ENCODE peak calls at places on chromosomes 11 and 22, in eight cellular contexts. One of them, this sample, is unnamed.

GRCh38 chr11:10412266-10412665 is 42.8 kb upstream of the AMPD3 start:
- DNase-seq in testis: no peak
- DNase-seq in D721Med: no peak
- DNase-seq in transverse colon: no peak
- DNase-seq in A549: no peak
- DNase-seq in endothelial cell: no peak
- DNase-seq in CD8-positive, alpha-beta T cell: no peak
- DNase-seq in HCT116: no peak
- DNase-seq in this sample: no peak

GRCh38 chr11:428295-428694 is 13.5 kb upstream of the SIGIRR start:
- DNase-seq in testis: no peak
- DNase-seq in D721Med: no peak
- DNase-seq in transverse colon: no peak
- DNase-seq in A549: no peak
- DNase-seq in endothelial cell: no peak
- DNase-seq in CD8-positive, alpha-beta T cell: no peak
- DNase-seq in HCT116: no peak
- DNase-seq in this sample: no peak

GRCh38 chr11:2267871-2268825 is 2.2 kb downstream of the ASCL2 start:
- DNase-seq in testis: peak
- DNase-seq in D721Med: no peak
- DNase-seq in transverse colon: no peak
- DNase-seq in A549: no peak
- DNase-seq in endothelial cell: no peak
- DNase-seq in CD8-positive, alpha-beta T cell: no peak
- DNase-seq in HCT116: no peak
- DNase-seq in this sample: no peak

GRCh38 chr11:59787816-59788215 is 22.8 kb downstream of the MRPL16 start:
- DNase-seq in testis: no peak
- DNase-seq in D721Med: no peak
- DNase-seq in transverse colon: no peak
- DNase-seq in A549: no peak
- DNase-seq in endothelial cell: peak
- DNase-seq in CD8-positive, alpha-beta T cell: no peak
- DNase-seq in HCT116: no peak
- DNase-seq in this sample: no peak

GRCh38 chr11:1162153-1162497 is 4.4 kb downstream of the MUC5AC start:
- DNase-seq in testis: no peak
- DNase-seq in D721Med: no peak
- DNase-seq in transverse colon: no peak
- DNase-seq in A549: no peak
- DNase-seq in endothelial cell: no peak
- DNase-seq in CD8-positive, alpha-beta T cell: no peak
- DNase-seq in HCT116: no peak
- DNase-seq in this sample: no peak

GRCh38 chr11:64044730-64045386 is 9.1 kb downstream of the FLRT1 start:
- DNase-seq in testis: no peak
- DNase-seq in D721Med: no peak
- DNase-seq in transverse colon: no peak
- DNase-seq in A549: no peak
- DNase-seq in endothelial cell: no peak
- DNase-seq in CD8-positive, alpha-beta T cell: no peak
- DNase-seq in HCT116: no peak
- DNase-seq in this sample: no peak

GRCh38 chr11:79060081-79060480 is 380.7 kb downstream of the TENM4 start:
- DNase-seq in testis: no peak
- DNase-seq in D721Med: no peak
- DNase-seq in transverse colon: no peak
- DNase-seq in A549: no peak
- DNase-seq in endothelial cell: no peak
- DNase-seq in CD8-positive, alpha-beta T cell: no peak
- DNase-seq in HCT116: no peak
- DNase-seq in this sample: no peak

GRCh38 chr11:71543866-71544265 is 4.4 kb upstream of the KRTAP5-9 start:
- DNase-seq in testis: no peak
- DNase-seq in D721Med: no peak
- DNase-seq in transverse colon: no peak
- DNase-seq in A549: no peak
- DNase-seq in endothelial cell: no peak
- DNase-seq in CD8-positive, alpha-beta T cell: no peak
- DNase-seq in HCT116: no peak
- DNase-seq in this sample: no peak

GRCh38 chr22:47807506-47807905 is 1045.1 kb downstream of the TBC1D22A start:
- DNase-seq in testis: no peak
- DNase-seq in D721Med: no peak
- DNase-seq in transverse colon: no peak
- DNase-seq in A549: no peak
- DNase-seq in endothelial cell: no peak
- DNase-seq in CD8-positive, alpha-beta T cell: no peak
- DNase-seq in HCT116: no peak
- DNase-seq in this sample: no peak

GRCh38 chr11:113773092-113773415 is 438 bp downstream of the ZW10 start:
- DNase-seq in testis: peak
- DNase-seq in D721Med: no peak
- DNase-seq in transverse colon: peak
- DNase-seq in A549: no peak
- DNase-seq in endothelial cell: peak
- DNase-seq in CD8-positive, alpha-beta T cell: no peak
- DNase-seq in HCT116: no peak
- DNase-seq in this sample: no peak

GRCh38 chr11:60864856-60865513 is 2.4 kb upstream of the ZP1 start:
- DNase-seq in testis: peak
- DNase-seq in D721Med: no peak
- DNase-seq in transverse colon: no peak
- DNase-seq in A549: no peak
- DNase-seq in endothelial cell: no peak
- DNase-seq in CD8-positive, alpha-beta T cell: no peak
- DNase-seq in HCT116: no peak
- DNase-seq in this sample: no peak

GRCh38 chr11:60867871-60868681 is 734 bp downstream of the ZP1 start:
- DNase-seq in testis: peak
- DNase-seq in D721Med: no peak
- DNase-seq in transverse colon: no peak
- DNase-seq in A549: no peak
- DNase-seq in endothelial cell: no peak
- DNase-seq in CD8-positive, alpha-beta T cell: no peak
- DNase-seq in HCT116: no peak
- DNase-seq in this sample: no peak

GRCh38 chr11:60868682-60869450 is 1.5 kb downstream of the ZP1 start:
- DNase-seq in testis: peak
- DNase-seq in D721Med: no peak
- DNase-seq in transverse colon: no peak
- DNase-seq in A549: no peak
- DNase-seq in endothelial cell: no peak
- DNase-seq in CD8-positive, alpha-beta T cell: no peak
- DNase-seq in HCT116: no peak
- DNase-seq in this sample: no peak

GRCh38 chr11:60869451-60869825 is 2.1 kb downstream of the ZP1 start:
- DNase-seq in testis: peak
- DNase-seq in D721Med: no peak
- DNase-seq in transverse colon: no peak
- DNase-seq in A549: no peak
- DNase-seq in endothelial cell: no peak
- DNase-seq in CD8-positive, alpha-beta T cell: no peak
- DNase-seq in HCT116: no peak
- DNase-seq in this sample: no peak

DNA sequence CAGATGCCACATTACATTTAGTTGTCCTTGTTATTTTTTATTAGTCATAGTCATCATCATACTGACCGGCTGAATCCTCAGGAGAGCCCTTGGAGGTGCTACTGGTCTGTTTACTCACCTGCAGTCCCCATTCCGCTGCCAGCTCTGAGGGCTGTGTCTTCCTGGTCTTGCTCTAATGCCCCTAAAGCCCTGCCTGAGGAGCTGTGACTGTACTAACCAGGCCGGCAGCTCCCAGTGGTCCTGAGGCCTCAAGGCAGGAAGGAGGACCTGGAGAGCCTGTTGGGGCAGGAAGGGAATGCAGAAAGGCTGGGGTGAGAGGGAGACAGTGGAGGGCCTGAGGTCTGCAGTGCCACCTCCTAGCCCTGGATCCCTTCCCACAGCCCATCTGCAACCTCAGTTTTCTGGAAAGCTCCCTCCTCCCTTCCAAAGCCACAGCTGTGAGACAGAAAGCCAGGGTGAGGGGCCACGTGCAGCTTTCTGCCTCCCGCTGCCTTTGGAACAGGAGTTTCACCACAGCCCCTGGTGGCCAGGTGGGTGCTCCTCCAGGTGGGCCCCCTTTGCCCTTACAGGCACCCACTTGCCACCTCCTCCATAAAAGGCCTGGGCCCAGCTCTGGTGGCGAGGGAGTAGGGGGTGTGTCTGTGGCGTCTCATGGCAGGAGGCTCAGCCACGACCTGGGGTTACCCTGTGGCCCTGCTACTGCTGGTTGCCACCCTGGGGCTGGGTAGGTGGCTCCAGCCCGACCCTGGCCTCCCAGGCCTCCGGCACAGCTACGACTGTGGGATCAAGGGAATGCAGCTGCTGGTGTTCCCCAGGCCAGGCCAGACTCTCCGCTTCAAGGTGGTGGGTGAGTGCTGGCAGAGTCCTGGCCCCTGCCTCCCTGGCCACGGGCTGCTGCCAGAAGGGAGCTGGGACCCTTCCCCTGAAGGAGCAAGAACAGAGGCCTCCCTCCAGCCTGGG is at the start of gene ZP1:
- DNase-seq in testis: no peak
- DNase-seq in D721Med: no peak
- DNase-seq in transverse colon: no peak
- DNase-seq in A549: no peak
- DNase-seq in endothelial cell: no peak
- DNase-seq in CD8-positive, alpha-beta T cell: no peak
- DNase-seq in HCT116: no peak
- DNase-seq in this sample: no peak
- TF ChIP-seq CTCF in testis: no peak
- TF ChIP-seq CTCF in D721Med: no peak
- TF ChIP-seq CTCF in transverse colon: no peak
- TF ChIP-seq CTCF in A549: no peak
- TF ChIP-seq CTCF in endothelial cell: no peak
- TF ChIP-seq CTCF in CD8-positive, alpha-beta T cell: no peak
- TF ChIP-seq CTCF in HCT116: no peak
- TF ChIP-seq CTCF in this sample: no peak

DNA sequence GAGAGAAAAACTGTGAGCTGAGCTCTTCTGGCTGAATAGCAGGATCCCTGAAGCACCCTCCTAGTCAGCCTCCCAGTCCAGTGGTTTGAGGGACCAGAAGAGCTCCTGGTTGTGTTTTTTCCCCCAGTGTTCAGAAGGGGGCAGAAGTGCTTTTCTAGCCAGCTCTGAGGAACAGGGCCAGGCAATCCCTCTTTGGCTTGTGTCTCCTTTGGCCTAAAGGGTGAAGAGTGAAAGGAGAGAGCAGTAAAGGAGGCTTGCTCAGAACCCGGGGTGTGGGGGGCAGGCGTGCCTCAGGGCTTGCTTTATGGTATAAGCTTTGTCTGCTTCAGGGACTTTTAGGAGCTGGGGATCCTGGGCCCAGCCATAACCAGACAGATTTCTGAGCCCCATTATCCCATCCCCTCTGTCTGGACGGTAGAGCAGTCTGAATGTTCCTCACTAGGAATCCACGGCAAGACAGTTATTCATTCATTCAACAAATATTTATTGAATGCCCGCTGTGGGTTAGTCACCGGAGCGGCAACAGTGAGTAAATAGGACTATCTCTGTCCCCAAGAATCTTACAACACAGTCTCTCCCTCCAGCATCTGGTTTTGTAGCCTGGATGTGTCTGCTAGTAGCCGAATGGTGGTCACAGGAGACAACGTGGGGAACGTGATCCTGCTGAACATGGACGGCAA is 14.5 kb downstream of the ACP2 start:
- DNase-seq in testis: peak
- DNase-seq in D721Med: no peak
- DNase-seq in transverse colon: peak
- DNase-seq in A549: peak
- DNase-seq in endothelial cell: peak
- DNase-seq in CD8-positive, alpha-beta T cell: no peak
- DNase-seq in HCT116: no peak
- DNase-seq in this sample: no peak
- TF ChIP-seq CTCF in testis: no peak
- TF ChIP-seq CTCF in D721Med: peak
- TF ChIP-seq CTCF in transverse colon: peak
- TF ChIP-seq CTCF in A549: peak
- TF ChIP-seq CTCF in endothelial cell: no peak
- TF ChIP-seq CTCF in CD8-positive, alpha-beta T cell: no peak
- TF ChIP-seq CTCF in HCT116: peak
- TF ChIP-seq CTCF in this sample: no peak

DNA sequence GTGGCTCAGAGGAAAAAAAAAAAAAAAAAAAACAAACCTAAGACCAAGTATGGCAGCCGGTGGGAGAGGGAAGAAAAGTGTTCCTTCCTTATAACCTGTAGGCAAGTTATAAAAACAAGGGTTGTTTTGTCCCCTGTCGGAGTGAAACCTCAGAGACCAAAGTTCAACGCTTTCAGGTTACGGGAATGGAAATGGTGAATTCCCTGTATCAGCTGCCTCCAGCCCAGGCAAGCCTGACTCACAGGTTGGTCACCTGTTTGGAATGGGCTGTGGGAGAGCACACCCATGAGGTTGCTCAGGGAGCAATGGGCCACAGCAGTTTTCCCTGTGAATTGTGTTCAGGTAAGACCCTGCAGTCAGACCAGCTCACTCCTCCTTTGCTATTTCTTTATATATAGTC is 138.9 kb downstream of the ETS1 start:
- DNase-seq in testis: no peak
- DNase-seq in D721Med: no peak
- DNase-seq in transverse colon: peak
- DNase-seq in A549: peak
- DNase-seq in endothelial cell: no peak
- DNase-seq in CD8-positive, alpha-beta T cell: no peak
- DNase-seq in HCT116: peak
- DNase-seq in this sample: peak
- TF ChIP-seq CTCF in testis: no peak
- TF ChIP-seq CTCF in D721Med: no peak
- TF ChIP-seq CTCF in transverse colon: no peak
- TF ChIP-seq CTCF in A549: no peak
- TF ChIP-seq CTCF in endothelial cell: no peak
- TF ChIP-seq CTCF in CD8-positive, alpha-beta T cell: no peak
- TF ChIP-seq CTCF in HCT116: no peak
- TF ChIP-seq CTCF in this sample: no peak

GRCh38 chr11:29324328-29324727 is 692.5 kb downstream of the KCNA4 start:
- DNase-seq in testis: no peak
- DNase-seq in D721Med: no peak
- DNase-seq in transverse colon: no peak
- DNase-seq in A549: no peak
- DNase-seq in endothelial cell: no peak
- DNase-seq in CD8-positive, alpha-beta T cell: no peak
- DNase-seq in HCT116: no peak
- DNase-seq in this sample: no peak

GRCh38 chr11:29333993-29334780 is 682.6 kb downstream of the KCNA4 start:
- DNase-seq in testis: no peak
- DNase-seq in D721Med: peak
- DNase-seq in transverse colon: no peak
- DNase-seq in A549: peak
- DNase-seq in endothelial cell: no peak
- DNase-seq in CD8-positive, alpha-beta T cell: no peak
- DNase-seq in HCT116: peak
- DNase-seq in this sample: peak

GRCh38 chr11:29326757-29327156 is 690.1 kb downstream of the KCNA4 start:
- DNase-seq in testis: no peak
- DNase-seq in D721Med: no peak
- DNase-seq in transverse colon: no peak
- DNase-seq in A549: no peak
- DNase-seq in endothelial cell: no peak
- DNase-seq in CD8-positive, alpha-beta T cell: no peak
- DNase-seq in HCT116: no peak
- DNase-seq in this sample: no peak

GRCh38 chr11:29334781-29335140 is 682.1 kb downstream of the KCNA4 start:
- DNase-seq in testis: no peak
- DNase-seq in D721Med: no peak
- DNase-seq in transverse colon: no peak
- DNase-seq in A549: no peak
- DNase-seq in endothelial cell: no peak
- DNase-seq in CD8-positive, alpha-beta T cell: no peak
- DNase-seq in HCT116: no peak
- DNase-seq in this sample: no peak

GRCh38 chr11:29328961-29329441 is 687.8 kb downstream of the KCNA4 start:
- DNase-seq in testis: peak
- DNase-seq in D721Med: no peak
- DNase-seq in transverse colon: no peak
- DNase-seq in A549: peak
- DNase-seq in endothelial cell: peak
- DNase-seq in CD8-positive, alpha-beta T cell: no peak
- DNase-seq in HCT116: peak
- DNase-seq in this sample: peak
- TF ChIP-seq CTCF in testis: peak
- TF ChIP-seq CTCF in D721Med: peak
- TF ChIP-seq CTCF in transverse colon: peak
- TF ChIP-seq CTCF in A549: peak
- TF ChIP-seq CTCF in endothelial cell: no peak
- TF ChIP-seq CTCF in CD8-positive, alpha-beta T cell: no peak
- TF ChIP-seq CTCF in HCT116: peak
- TF ChIP-seq CTCF in this sample: peak

This sample was measured in Calu3.